ENCODE peak calls at places on chromosomes 12 and 14, in seven cellular contexts. A, S, P, G, K, O and I are unnamed samples.

GRCh38 chr14:68910540-68910939 is 68.6 kb downstream of the ACTN1 start:
- DNase-seq in A (no peak), S (no peak), P (no peak), G (peak), K (no peak), O (no peak), I (no peak)

GRCh38 chr14:38989917-38990546 is 113.0 kb downstream of the SEC23A start:
- DNase-seq in A (no peak), S (no peak), P (peak), G (no peak), K (no peak), O (no peak), I (no peak)

GRCh38 chr14:51862171-51862838 is 1.9 kb downstream of the GNG2 start:
- DNase-seq in A (no peak), S (no peak), P (no peak), G (no peak), K (no peak), O (no peak), I (no peak)

GRCh38 chr12:10385181-10385613 is 4.6 kb downstream of the KLRK1 start:
- DNase-seq in A (no peak), S (peak), P (peak), G (no peak), K (no peak), O (no peak), I (peak)

GRCh38 chr12:132492522-132492921 is 2.6 kb downstream of the FBRSL1 start:
- DNase-seq in A (no peak), S (no peak), P (no peak), G (no peak), K (no peak), O (no peak), I (no peak)

GRCh38 chr14:105943973-105944602 is 417.7 kb downstream of the TMEM121 start:
- DNase-seq in A (no peak), S (no peak), P (no peak), G (no peak), K (no peak), O (no peak), I (no peak)

GRCh38 chr12:81558031-81558430 is 201.1 kb downstream of the PPFIA2 start:
- DNase-seq in A (no peak), S (no peak), P (no peak), G (no peak), K (no peak), O (no peak), I (peak)

GRCh38 chr14:34049769-34050168 is 98.9 kb upstream of the EGLN3 start:
- DNase-seq in A (no peak), S (no peak), P (no peak), G (no peak), K (no peak), O (no peak), I (no peak)

GRCh38 chr14:41532255-41532654 is 74.4 kb upstream of the LRFN5 start:
- DNase-seq in A (no peak), S (no peak), P (no peak), G (no peak), K (no peak), O (no peak), I (no peak)

GRCh38 chr14:35339761-35340406 is 47.7 kb downstream of the PSMA6 start:
- DNase-seq in A (no peak), S (no peak), P (no peak), G (no peak), K (no peak), O (no peak), I (no peak)

GRCh38 chr12:124862768-124863408 is 776 bp downstream of the SCARB1 start:
- DNase-seq in A (no peak), S (peak), P (peak), G (no peak), K (no peak), O (peak), I (no peak)

GRCh38 chr14:94689218-94689984 is 77.2 kb downstream of the SERPINA3 start:
- DNase-seq in A (peak), S (peak), P (peak), G (peak), K (no peak), O (peak), I (peak)

GRCh38 chr14:96146131-96146771 is 58.4 kb upstream of the BDKRB2 start:
- DNase-seq in A (no peak), S (no peak), P (peak), G (no peak), K (no peak), O (peak), I (peak)

GRCh38 chr14:90788031-90788430 is 28.2 kb downstream of the TTC7B start:
- DNase-seq in A (peak), S (no peak), P (no peak), G (no peak), K (no peak), O (no peak), I (no peak)

GRCh38 chr12:69321356-69321755 is 26.8 kb upstream of the LYZ start:
- DNase-seq in A (no peak), S (no peak), P (no peak), G (no peak), K (no peak), O (no peak), I (peak)

GRCh38 chr12:14696265-14696741 is at the start of gene GUCY2C:
- DNase-seq in A (no peak), S (no peak), P (no peak), G (no peak), K (no peak), O (no peak), I (no peak)

GRCh38 chr12:81077686-81078441 is at the start of gene ACSS3:
- DNase-seq in A (peak), S (no peak), P (peak), G (no peak), K (no peak), O (peak), I (no peak)

GRCh38 chr12:120013659-120014380 is 24.8 kb downstream of the BICDL1 start:
- DNase-seq in A (no peak), S (peak), P (peak), G (no peak), K (no peak), O (no peak), I (no peak)

GRCh38 chr12:113462117-113462774 is 9.4 kb downstream of the LHX5 start:
- DNase-seq in A (peak), S (peak), P (peak), G (peak), K (no peak), O (peak), I (peak)

GRCh38 chr14:57918791-57919190 is 52.9 kb upstream of the SLC35F4 start:
- DNase-seq in A (no peak), S (no peak), P (no peak), G (no peak), K (no peak), O (no peak), I (peak)

GRCh38 chr12:67434653-67435375 is 165.7 kb downstream of the CAND1 start:
- DNase-seq in A (no peak), S (peak), P (peak), G (no peak), K (no peak), O (no peak), I (peak)

GRCh38 chr12:128798543-128799341 is 25.0 kb downstream of the SLC15A4 start:
- DNase-seq in A (no peak), S (no peak), P (no peak), G (no peak), K (no peak), O (no peak), I (no peak)

GRCh38 chr14:52112336-52113018 is 43.6 kb upstream of the NID2 start:
- DNase-seq in A (no peak), S (no peak), P (peak), G (no peak), K (no peak), O (no peak), I (peak)

GRCh38 chr12:55929306-55929791 is 1.6 kb upstream of the DGKA start:
- DNase-seq in A (peak), S (no peak), P (no peak), G (peak), K (no peak), O (no peak), I (no peak)

GRCh38 chr14:70934502-70935134 is 27.4 kb downstream of the PCNX1 start:
- DNase-seq in A (no peak), S (no peak), P (peak), G (no peak), K (no peak), O (no peak), I (no peak)

GRCh38 chr12:20629414-20630156 is 65.5 kb upstream of the SLCO1C1 start:
- DNase-seq in A (no peak), S (peak), P (peak), G (no peak), K (no peak), O (no peak), I (no peak)

GRCh38 chr12:40586823-40587222 is 105.4 kb upstream of the CNTN1 start:
- DNase-seq in A (no peak), S (no peak), P (no peak), G (no peak), K (no peak), O (no peak), I (no peak)

GRCh38 chr14:76306131-76306530 is 69.8 kb upstream of the ESRRB start:
- DNase-seq in A (no peak), S (no peak), P (no peak), G (no peak), K (no peak), O (no peak), I (no peak)

GRCh38 chr14:94139006-94139405 is 9.6 kb upstream of the IFI27L2 start:
- DNase-seq in A (peak), S (no peak), P (no peak), G (no peak), K (no peak), O (no peak), I (no peak)

GRCh38 chr14:92549096-92549852 is 35.7 kb downstream of the RIN3 start:
- DNase-seq in A (no peak), S (no peak), P (no peak), G (no peak), K (no peak), O (no peak), I (no peak)

GRCh38 chr14:105059035-105059916 is 6.0 kb downstream of the GPR132 start:
- DNase-seq in A (no peak), S (no peak), P (no peak), G (peak), K (no peak), O (no peak), I (peak)

GRCh38 chr12:132018193-132018916 is 68.6 kb downstream of the EP400 start:
- DNase-seq in A (no peak), S (no peak), P (no peak), G (no peak), K (no peak), O (no peak), I (no peak)

GRCh38 chr14:75477881-75478280 is 44.4 kb upstream of the BATF start:
- DNase-seq in A (peak), S (no peak), P (no peak), G (no peak), K (no peak), O (no peak), I (no peak)

GRCh38 chr14:105855893-105856675 is 329.7 kb downstream of the TMEM121 start:
- DNase-seq in A (peak), S (no peak), P (no peak), G (no peak), K (no peak), O (no peak), I (no peak)